ENCODE peak calls at places on chromosomes 16 and 17, in seven cellular contexts. T is stimulated activated CD4-positive, alpha-beta T cell treated with anti-CD3 and anti-CD28 coated beads, TNF-alpha, amount 100 ng/mL, for 4 hours; Q is GDM1; B is iris pigment epithelial cell; K is uterus; F is kidney; J is K562. H is an unnamed sample.

GRCh38 chr17:38912221-38912813 is 13.1 kb upstream of the LASP1NB start:
- DNase-seq in T (no peak), F (peak; percentile 82), J (peak; percentile 5), K (peak; percentile 73), B (peak; percentile 30), Q (no peak), H (peak; percentile 48)

GRCh38 chr16:29810699-29811169 is 1.3 kb upstream of the PRRT2 start:
- DNase-seq in B (no peak), T (no peak), K (no peak), Q (no peak), F (no peak), J (no peak), H (peak; percentile 6)

GRCh38 chr16:52497067-52497816 is 49.7 kb downstream of the TOX3 start:
- DNase-seq in B (no peak), J (no peak), F (no peak), T (no peak), K (no peak), Q (no peak), H (no peak)

GRCh38 chr17:38656959-38657823 is 17.6 kb downstream of the EPOP start:
- DNase-seq in B (no peak), K (no peak), J (no peak), F (no peak), T (no peak), Q (no peak), H (no peak)

GRCh38 chr17:39197380-39198185 is at the start of gene CACNB1:
- DNase-seq in F (peak; percentile 92), Q (peak; percentile 62), K (peak; percentile 83), T (peak; percentile 53), B (peak; percentile 77), J (peak; percentile 86), H (peak; percentile 83)

GRCh38 chr17:79014158-79014758 is 4.7 kb upstream of the CANT1 start:
- DNase-seq in J (no peak), T (no peak), K (no peak), B (no peak), F (no peak), Q (no peak), H (no peak)

GRCh38 chr16:4092547-4093265 is 23.5 kb downstream of the ADCY9 start:
- DNase-seq in B (no peak), T (no peak), K (no peak), J (no peak), F (no peak), Q (no peak), H (no peak)

GRCh38 chr17:45034599-45034998 is 16.8 kb downstream of the DCAKD start:
- DNase-seq in B (no peak), T (no peak), K (no peak), J (no peak), Q (no peak), F (no peak), H (no peak)

GRCh38 chr16:55662641-55663040 is 6.9 kb downstream of the SLC6A2 start:
- DNase-seq in Q (no peak), T (no peak), K (no peak), F (no peak), B (no peak), J (no peak), H (no peak)

GRCh38 chr17:1486802-1487695 is 5.4 kb downstream of the MYO1C start:
- DNase-seq in J (peak; percentile 26), B (peak; percentile 54), F (peak; percentile 94), K (peak; percentile 85), Q (no peak), T (peak; percentile 55), H (peak; percentile 34)

GRCh38 chr17:1030684-1031557 is 34.0 kb downstream of the TIMM22 start:
- DNase-seq in B (no peak), F (no peak), K (peak; percentile 42), T (no peak), J (no peak), Q (no peak), H (no peak)

GRCh38 chr16:89160977-89161701 is 10.4 kb upstream of the CDH15 start:
- DNase-seq in K (no peak), Q (no peak), F (no peak), T (no peak), J (no peak), B (no peak), H (no peak)

GRCh38 chr16:57775661-57776469 is 26.4 kb downstream of the KIFC3 start:
- DNase-seq in T (no peak), J (no peak), Q (no peak), F (peak; percentile 73), K (no peak), B (no peak), H (peak; percentile 51)

GRCh38 chr16:5905935-5906334 is 808.3 kb upstream of the EEF2KMT start:
- DNase-seq in B (peak; percentile 18), T (no peak), F (no peak), K (no peak), Q (no peak), J (no peak), H (no peak)

GRCh38 chr16:86354641-86355040 is 155.7 kb upstream of the FOXF1 start:
- DNase-seq in T (no peak), Q (no peak), K (no peak), B (peak; percentile 63), J (no peak), F (peak; percentile 41), H (peak; percentile 31)

GRCh38 chr17:83116311-83116771 is 36.9 kb downstream of the METRNL start:
- DNase-seq in T (no peak), J (no peak), F (no peak), Q (no peak), K (no peak), B (no peak), H (no peak)

GRCh38 chr16:28140788-28141618 is 70.8 kb downstream of the XPO6 start:
- DNase-seq in B (no peak), K (no peak), J (no peak), F (no peak), Q (no peak), T (no peak), H (peak; percentile 25)

GRCh38 chr17:72988451-72988850 is 104.0 kb downstream of the SLC39A11 start:
- DNase-seq in B (no peak), T (no peak), K (no peak), F (no peak), Q (no peak), J (no peak), H (no peak)

GRCh38 chr17:29617481-29618271 is 5.0 kb downstream of the CORO6 start:
- DNase-seq in J (peak; percentile 82), F (peak; percentile 90), Q (peak; percentile 86), K (no peak), B (peak; percentile 71), T (peak; percentile 75), H (no peak)

GRCh38 chr17:42387663-42388380 is 420 bp downstream of the STAT3 start:
- DNase-seq in F (peak; percentile 88), B (peak; percentile 27), K (peak; percentile 55), T (peak; percentile 13), Q (no peak), J (peak; percentile 48), H (peak; percentile 47)

GRCh38 chr16:65377131-65377649 is 255.3 kb upstream of the CDH11 start:
- DNase-seq in T (no peak), J (no peak), Q (no peak), F (no peak), K (no peak), B (no peak), H (no peak)

GRCh38 chr17:60559995-60560859 is 34.2 kb upstream of the APPBP2 start:
- DNase-seq in Q (no peak), B (no peak), J (no peak), F (no peak), K (no peak), T (no peak), H (no peak)